ENCODE peak calls at places on chromosome 20, in eight cellular contexts. G is A549, U is breast epithelium, D is IMR-90, P is sigmoid colon, J is body of pancreas, I is endothelial cell of umbilical vein, E is lower leg skin. M is an unnamed sample.

GRCh38 chr20:22686097-22686496 is 101.7 kb upstream of the FOXA2 start:
- DNase-seq in G (peak; percentile 83), U (no peak), D (peak; percentile 61), P (no peak), J (peak; percentile 60), I (peak; percentile 70), E (peak; percentile 81), M (no peak)

GRCh38 chr20:10735195-10735949 is 61.6 kb upstream of the JAG1 start:
- DNase-seq in G (no peak), U (no peak), D (peak; percentile 29), P (no peak), J (no peak), I (no peak), E (no peak), M (no peak)

GRCh38 chr20:52469143-52469542 is 277.6 kb upstream of the ZFP64 start:
- DNase-seq in G (no peak), U (no peak), D (no peak), P (no peak), J (no peak), I (no peak), E (no peak), M (no peak)

GRCh38 chr20:52744441-52744840 is 227.7 kb upstream of the TSHZ2 start:
- DNase-seq in G (no peak), U (no peak), D (no peak), P (no peak), J (no peak), I (no peak), E (no peak), M (no peak)

GRCh38 chr20:1802385-1803215 is 92.6 kb upstream of the SIRPA start:
- DNase-seq in G (peak; percentile 70), U (peak; percentile 58), D (peak; percentile 76), P (peak; percentile 80), J (peak; percentile 54), I (peak; percentile 76), E (peak; percentile 92), M (peak; percentile 88)

GRCh38 chr20:1949711-1950110 is 44.1 kb downstream of the PDYN start:
- DNase-seq in G (no peak), U (no peak), D (no peak), P (peak; percentile 61), J (no peak), I (no peak), E (peak; percentile 70), M (no peak)

GRCh38 chr20:43191143-43191542 is 1.4 kb upstream of the PTPRT start:
- DNase-seq in G (no peak), U (no peak), D (no peak), P (no peak), J (no peak), I (no peak), E (no peak), M (no peak)

GRCh38 chr20:48626938-48627736 is 200.7 kb downstream of the PREX1 start:
- DNase-seq in G (no peak), U (no peak), D (no peak), P (no peak), J (no peak), I (no peak), E (no peak), M (no peak)

GRCh38 chr20:840858-841567 is 7.5 kb downstream of the FAM110A start:
- DNase-seq in G (no peak), U (peak; percentile 81), D (no peak), P (no peak), J (peak; percentile 78), I (no peak), E (no peak), M (peak; percentile 92)

GRCh38 chr20:13333793-13334192 is 112.7 kb downstream of the ISM1 start:
- DNase-seq in G (peak; percentile 35), U (no peak), D (peak; percentile 4), P (no peak), J (no peak), I (peak; percentile 45), E (no peak), M (no peak)

GRCh38 chr20:57061058-57061900 is 205.2 kb downstream of the BMP7 start:
- DNase-seq in G (peak; percentile 47), U (no peak), D (no peak), P (peak; percentile 73), J (no peak), I (no peak), E (peak; percentile 84), M (peak; percentile 8)

GRCh38 chr20:57840066-57840465 is 130.3 kb upstream of the PMEPA1 start:
- DNase-seq in G (no peak), U (no peak), D (no peak), P (no peak), J (no peak), I (no peak), E (peak; percentile 84), M (no peak)

GRCh38 chr20:47668313-47669156 is 116.7 kb downstream of the SULF2 start:
- DNase-seq in G (no peak), U (no peak), D (no peak), P (no peak), J (no peak), I (no peak), E (peak; percentile 77), M (peak; percentile 43)

GRCh38 chr20:20303742-20304141 is 64.2 kb upstream of the INSM1 start:
- DNase-seq in G (no peak), U (no peak), D (no peak), P (no peak), J (no peak), I (no peak), E (no peak), M (no peak)

GRCh38 chr20:58352454-58352853 is 36.6 kb upstream of the VAPB start:
- DNase-seq in G (no peak), U (no peak), D (no peak), P (no peak), J (no peak), I (no peak), E (no peak), M (no peak)

GRCh38 chr20:20837574-20838021 is 125.2 kb upstream of the RALGAPA2 start:
- DNase-seq in G (peak; percentile 59), U (no peak), D (peak; percentile 35), P (no peak), J (peak; percentile 67), I (peak; percentile 59), E (peak; percentile 85), M (no peak)

GRCh38 chr20:64025826-64026412 is 10.1 kb upstream of the C20orf204 start:
- DNase-seq in G (no peak), U (no peak), D (no peak), P (no peak), J (no peak), I (no peak), E (no peak), M (peak; percentile 73)

GRCh38 chr20:46546293-46546692 is 4.2 kb downstream of the OCSTAMP start:
- DNase-seq in G (no peak), U (no peak), D (no peak), P (no peak), J (no peak), I (no peak), E (no peak), M (no peak)

GRCh38 chr20:44970243-44970757 is 4.0 kb downstream of the STK4 start:
- DNase-seq in G (no peak), U (no peak), D (peak; percentile 24), P (no peak), J (no peak), I (peak; percentile 72), E (no peak), M (no peak)

GRCh38 chr20:44965651-44966029 is 672 bp upstream of the STK4 start:
- DNase-seq in G (no peak), U (no peak), D (no peak), P (no peak), J (no peak), I (no peak), E (no peak), M (no peak)

GRCh38 chr20:44969320-44969879 is 3.1 kb downstream of the STK4 start:
- DNase-seq in G (no peak), U (no peak), D (no peak), P (no peak), J (no peak), I (no peak), E (no peak), M (no peak)

GRCh38 chr20:44966030-44966961 is at the start of gene STK4:
- DNase-seq in G (peak; percentile 95), U (peak; percentile 91), D (peak; percentile 87), P (peak; percentile 95), J (peak; percentile 96), I (peak; percentile 95), E (peak; percentile 98), M (peak; percentile 97)

DNA sequence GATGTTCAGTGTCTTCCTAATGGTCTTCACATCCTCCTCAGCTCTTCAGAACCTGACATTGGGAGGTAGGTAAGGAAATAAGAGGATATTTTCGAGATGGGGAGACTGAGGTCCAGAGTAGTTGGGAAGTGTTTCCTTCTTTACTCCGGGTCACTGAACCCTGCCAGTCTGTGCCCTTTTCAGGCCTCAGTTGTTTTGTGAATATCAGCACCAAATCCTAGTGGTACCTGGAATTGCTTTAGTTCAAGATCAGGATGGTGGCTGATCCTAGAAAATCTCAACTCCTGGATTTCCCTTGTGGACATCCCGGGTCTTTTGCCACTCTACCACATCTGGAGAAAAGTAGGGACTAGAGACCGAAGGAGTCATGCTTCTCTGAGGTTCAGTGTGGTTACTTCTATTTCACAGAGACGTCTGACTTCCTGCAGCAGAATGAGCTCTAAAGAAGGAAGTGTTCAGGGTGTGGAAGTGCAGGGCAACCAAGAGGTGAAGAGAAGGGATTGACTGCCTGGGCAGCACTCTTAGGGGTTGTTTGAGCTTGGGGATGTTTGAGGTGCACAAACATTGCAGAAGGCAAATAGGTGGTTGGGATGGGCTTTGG is 995 bp downstream of the STK4 start:
- DNase-seq in G (no peak), U (no peak), D (no peak), P (no peak), J (no peak), I (peak; percentile 14), E (no peak), M (peak; percentile 48)
- TF ChIP-seq POLR2A in G (no peak), U (no peak), D (no peak), P (no peak), J (no peak), I (no peak), E (no peak), M (no peak)

DNA sequence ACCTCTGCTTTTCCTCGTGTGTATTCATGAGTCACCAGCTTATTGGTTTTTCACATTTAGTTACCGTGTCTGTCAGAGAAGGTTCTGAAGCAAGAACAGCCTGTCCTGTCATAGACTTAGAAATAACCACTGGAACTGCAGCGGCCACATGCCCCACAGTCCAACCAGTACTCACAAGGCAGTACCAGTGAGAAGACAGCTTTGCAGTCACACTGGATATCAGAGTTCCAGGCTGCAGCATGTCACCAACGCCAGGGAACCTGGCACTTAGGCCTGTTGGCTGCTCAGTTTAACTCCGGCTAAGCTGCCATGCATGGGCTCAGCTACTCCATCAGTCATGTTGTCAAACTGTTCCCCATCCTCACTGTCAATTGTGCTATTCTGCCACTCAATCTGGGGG is 40.1 kb downstream of the ADNP start:
- DNase-seq in G (no peak), U (no peak), D (peak; percentile 74), P (no peak), J (no peak), I (no peak), E (no peak), M (no peak)
- TF ChIP-seq POLR2A in G (no peak), U (no peak), D (no peak), P (no peak), J (no peak), I (no peak), E (no peak), M (no peak)

GRCh38 chr20:35254448-35254999 is 23.4 kb downstream of the MMP24OS start:
- DNase-seq in G (no peak), U (no peak), D (no peak), P (no peak), J (no peak), I (no peak), E (no peak), M (no peak)
- TF ChIP-seq POLR2A in G (no peak), U (no peak), D (no peak), P (no peak), J (no peak), I (no peak), E (no peak), M (no peak)

GRCh38 chr20:37395921-37396519 is 50.1 kb downstream of the SRC start:
- DNase-seq in G (peak; percentile 55), U (no peak), D (no peak), P (no peak), J (no peak), I (no peak), E (no peak), M (no peak)
- TF ChIP-seq POLR2A in G (no peak), U (no peak), D (no peak), P (no peak), J (no peak), I (no peak), E (no peak), M (no peak)

M was measured in upper lobe of left lung.